ENCODE peak calls at places on chromosomes 16 and 17, in four cellular contexts. E, F, Y and J are unnamed samples.

GRCh38 chr16:65661451-65661850 is 539.6 kb upstream of the CDH11 start:
- DNase-seq in F (no peak), E (no peak), Y (no peak), J (no peak)

GRCh38 chr16:88781140-88782077 is 3.6 kb downstream of the PIEZO1 start:
- DNase-seq in Y (no peak), F (no peak), E (peak), J (no peak)

GRCh38 chr17:38797828-38798227 is 1.5 kb downstream of the PIP4K2B start:
- DNase-seq in Y (no peak), E (no peak), F (no peak), J (no peak)

GRCh38 chr17:46178550-46179198 is 14.6 kb downstream of the KANSL1 start:
- DNase-seq in F (no peak), E (no peak), Y (no peak), J (no peak)

GRCh38 chr16:17529982-17530760 is 59.4 kb upstream of the XYLT1 start:
- DNase-seq in Y (no peak), F (no peak), E (no peak), J (no peak)

GRCh38 chr17:29565643-29566472 is 979 bp downstream of the ABHD15 start:
- DNase-seq in F (no peak), E (peak), Y (peak), J (peak)

GRCh38 chr17:81027038-81027437 is 7.9 kb upstream of the BAIAP2 start:
- DNase-seq in Y (no peak), E (peak), F (no peak), J (no peak)

GRCh38 chr17:81712468-81713003 is 452 bp downstream of the SLC25A10 start:
- DNase-seq in F (no peak), E (no peak), Y (peak), J (no peak)

GRCh38 chr16:1494129-1494640 is 1.0 kb downstream of the TELO2 start:
- DNase-seq in E (peak), F (peak), Y (peak), J (peak)

GRCh38 chr17:50256826-50257573 is 17.3 kb upstream of the TMEM92 start:
- DNase-seq in F (no peak), Y (no peak), E (no peak), J (no peak)
- H3K4me3 ChIP-seq in F (no peak), Y (no peak), E (no peak), J (no peak)

DNA sequence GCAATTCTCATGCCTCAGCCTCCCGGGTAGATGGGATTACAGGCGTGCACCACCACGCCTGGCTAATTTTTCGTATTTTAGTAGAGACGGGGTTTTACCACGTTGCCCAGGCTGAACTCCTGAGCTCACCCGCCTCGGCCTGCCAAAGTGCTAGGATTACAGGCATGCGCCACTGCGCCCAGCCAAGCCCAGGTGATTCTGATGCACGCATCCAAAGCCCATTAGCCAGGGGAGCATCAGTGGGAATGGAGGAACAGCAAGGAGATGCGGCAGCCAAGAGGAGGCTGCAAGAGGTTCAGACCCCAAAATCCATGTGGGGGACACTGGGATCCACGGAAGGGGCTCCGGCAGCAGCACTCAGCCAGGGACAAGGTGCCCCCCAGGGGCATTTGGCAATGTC is 12.1 kb downstream of the ATP2A3 start:
- DNase-seq in F (no peak), E (no peak), Y (no peak), J (no peak)
- H3K4me3 ChIP-seq in F (no peak), E (no peak), Y (no peak), J (no peak)

DNA sequence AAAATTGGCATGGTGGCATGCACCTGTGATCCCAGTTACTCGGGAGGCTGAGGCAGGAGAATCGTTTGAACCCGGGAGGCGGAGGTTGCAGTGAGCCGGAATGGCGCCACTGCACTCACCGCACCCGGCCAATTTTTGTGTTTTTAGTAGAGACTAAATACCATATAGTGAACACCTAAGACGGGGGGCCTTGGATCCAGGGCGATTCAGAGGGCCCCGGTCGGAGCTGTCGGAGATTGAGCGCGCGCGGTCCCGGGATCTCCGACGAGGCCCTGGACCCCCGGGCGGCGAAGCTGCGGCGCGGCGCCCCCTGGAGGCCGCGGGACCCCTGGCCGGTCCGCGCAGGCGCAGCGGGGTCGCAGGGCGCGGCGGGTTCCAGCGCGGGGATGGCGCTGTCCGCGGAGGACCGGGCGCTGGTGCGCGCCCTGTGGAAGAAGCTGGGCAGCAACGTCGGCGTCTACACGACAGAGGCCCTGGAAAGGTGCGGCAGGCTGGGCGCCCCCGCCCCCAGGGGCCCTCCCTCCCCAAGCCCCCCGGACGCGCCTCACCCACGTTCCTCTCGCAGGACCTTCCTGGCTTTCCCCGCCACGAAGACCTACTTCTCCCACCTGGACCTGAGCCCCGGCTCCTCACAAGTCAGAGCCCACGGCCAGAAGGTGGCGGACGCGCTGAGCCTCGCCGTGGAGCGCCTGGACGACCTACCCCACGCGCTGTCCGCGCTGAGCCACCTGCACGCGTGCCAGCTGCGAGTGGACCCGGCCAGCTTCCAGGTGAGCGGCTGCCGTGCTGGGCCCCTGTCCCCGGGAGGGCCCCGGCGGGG is at the start of gene HBQ1:
- DNase-seq in Y (no peak), F (no peak), E (no peak), J (no peak)
- H3K4me3 ChIP-seq in Y (no peak), F (peak), E (peak), J (no peak)

GRCh38 chr17:44968225-44969143 is at the start of gene C1QL1:
- DNase-seq in Y (peak), E (peak), F (peak), J (peak)

GRCh38 chr17:44969144-44969780 is 1.2 kb upstream of the C1QL1 start:
- DNase-seq in F (no peak), E (no peak), Y (no peak), J (no peak)

GRCh38 chr17:44966348-44967025 is 1.6 kb downstream of the C1QL1 start:
- DNase-seq in F (no peak), Y (no peak), E (no peak), J (no peak)

GRCh38 chr17:44967026-44967906 is 837 bp downstream of the C1QL1 start:
- DNase-seq in F (no peak), Y (no peak), E (no peak), J (no peak)

DNA sequence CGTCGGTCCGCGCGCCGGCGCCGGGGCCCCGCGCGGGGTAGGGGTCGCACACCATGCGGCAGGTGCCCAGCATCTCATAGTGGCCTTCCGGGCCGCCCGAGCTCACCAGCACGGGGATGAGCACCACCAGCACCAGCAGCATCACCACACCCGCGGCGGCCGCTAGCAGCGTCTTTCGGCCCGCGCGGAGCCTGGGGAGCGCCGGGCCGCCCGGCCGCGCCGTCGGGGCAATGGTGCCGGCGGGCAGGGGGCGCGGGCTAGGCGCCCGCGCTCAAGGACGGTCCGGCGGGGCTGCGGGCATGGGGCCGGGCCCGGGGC is 237 bp downstream of the C1QL1 start:
- DNase-seq in F (no peak), Y (no peak), E (no peak), J (no peak)
- H3K4me3 ChIP-seq in F (peak), Y (no peak), E (peak), J (no peak)